ENCODE peak calls at places on chromosomes 4 and X, in five cellular contexts. One of them, this sample, is unnamed.

GRCh38 chr4:101019313-101019712 is 328.0 kb downstream of the PPP3CA start:
- DNase-seq in HFF-Myc: no peak
- DNase-seq in NCI-H1930: no peak
- DNase-seq in germinal center: no peak
- DNase-seq in HFFc6: no peak
- DNase-seq in this sample: no peak

GRCh38 chr4:85681194-85681803 is 206.3 kb downstream of the ARHGAP24 start:
- DNase-seq in HFF-Myc: peak
- DNase-seq in NCI-H1930: no peak
- DNase-seq in germinal center: no peak
- DNase-seq in HFFc6: peak
- DNase-seq in this sample: no peak

GRCh38 chrX:55007633-55008032 is 7.5 kb downstream of the APEX2 start:
- DNase-seq in HFF-Myc: peak
- DNase-seq in NCI-H1930: no peak
- DNase-seq in germinal center: no peak
- DNase-seq in HFFc6: peak
- DNase-seq in this sample: no peak

GRCh38 chrX:45758738-45759397 is 558.2 kb upstream of the DIPK2B start:
- DNase-seq in HFF-Myc: no peak
- DNase-seq in NCI-H1930: no peak
- DNase-seq in germinal center: no peak
- DNase-seq in HFFc6: no peak
- DNase-seq in this sample: no peak

GRCh38 chrX:56978172-56978571 is 17.2 kb downstream of the SPIN3 start:
- DNase-seq in HFF-Myc: no peak
- DNase-seq in NCI-H1930: no peak
- DNase-seq in germinal center: peak
- DNase-seq in HFFc6: peak
- DNase-seq in this sample: no peak

GRCh38 chrX:153665726-153666306 is 7.8 kb downstream of the PNCK start:
- DNase-seq in HFF-Myc: no peak
- DNase-seq in NCI-H1930: no peak
- DNase-seq in germinal center: no peak
- DNase-seq in HFFc6: no peak
- DNase-seq in this sample: no peak

GRCh38 chrX:150506486-150506885 is 61.9 kb upstream of the MTM1 start:
- DNase-seq in HFF-Myc: no peak
- DNase-seq in NCI-H1930: no peak
- DNase-seq in germinal center: no peak
- DNase-seq in HFFc6: no peak
- DNase-seq in this sample: no peak

GRCh38 chr4:183286590-183287308 is 33.3 kb downstream of the CLDN22 start:
- DNase-seq in HFF-Myc: no peak
- DNase-seq in NCI-H1930: no peak
- DNase-seq in germinal center: no peak
- DNase-seq in HFFc6: no peak
- DNase-seq in this sample: no peak

GRCh38 chr4:26753642-26754041 is 107.0 kb upstream of the STIM2 start:
- DNase-seq in HFF-Myc: no peak
- DNase-seq in NCI-H1930: no peak
- DNase-seq in germinal center: no peak
- DNase-seq in HFFc6: no peak
- DNase-seq in this sample: no peak

GRCh38 chrX:20320461-20321159 is 53.9 kb upstream of the RPS6KA3 start:
- DNase-seq in HFF-Myc: no peak
- DNase-seq in NCI-H1930: no peak
- DNase-seq in germinal center: peak
- DNase-seq in HFFc6: no peak
- DNase-seq in this sample: no peak

GRCh38 chrX:85037114-85037513 is 33.4 kb downstream of the APOOL start:
- DNase-seq in HFF-Myc: no peak
- DNase-seq in NCI-H1930: no peak
- DNase-seq in germinal center: no peak
- DNase-seq in HFFc6: no peak
- DNase-seq in this sample: no peak

GRCh38 chrX:19334945-19335626 is 8.6 kb upstream of the PDHA1 start:
- DNase-seq in HFF-Myc: peak
- DNase-seq in NCI-H1930: no peak
- DNase-seq in germinal center: peak
- DNase-seq in HFFc6: peak
- DNase-seq in this sample: no peak

GRCh38 chrX:10195425-10195824 is 38.6 kb downstream of the CLCN4 start:
- DNase-seq in HFF-Myc: no peak
- DNase-seq in NCI-H1930: no peak
- DNase-seq in germinal center: no peak
- DNase-seq in HFFc6: no peak
- DNase-seq in this sample: no peak

GRCh38 chr4:163808091-163808490 is 313.6 kb downstream of the TMA16 start:
- DNase-seq in HFF-Myc: no peak
- DNase-seq in NCI-H1930: no peak
- DNase-seq in germinal center: no peak
- DNase-seq in HFFc6: no peak
- DNase-seq in this sample: no peak

GRCh38 chr4:173517781-173518371 is 12.2 kb downstream of the HAND2 start:
- DNase-seq in HFF-Myc: no peak
- DNase-seq in NCI-H1930: no peak
- DNase-seq in germinal center: no peak
- DNase-seq in HFFc6: no peak
- DNase-seq in this sample: no peak

GRCh38 chrX:2342878-2343277 is 157.9 kb downstream of the DHRSX start:
- DNase-seq in HFF-Myc: peak
- DNase-seq in NCI-H1930: no peak
- DNase-seq in germinal center: no peak
- DNase-seq in HFFc6: peak
- DNase-seq in this sample: no peak

GRCh38 chr4:111410571-111410970 is 734.7 kb upstream of the FAM241A start:
- DNase-seq in HFF-Myc: no peak
- DNase-seq in NCI-H1930: no peak
- DNase-seq in germinal center: no peak
- DNase-seq in HFFc6: peak
- DNase-seq in this sample: no peak

GRCh38 chrX:56833626-56834025 is 104.6 kb downstream of the NBDY start:
- DNase-seq in HFF-Myc: no peak
- DNase-seq in NCI-H1930: no peak
- DNase-seq in germinal center: no peak
- DNase-seq in HFFc6: no peak
- DNase-seq in this sample: no peak

This sample was measured in keratinocyte.